ENCODE peak calls at places on chromosomes 5 and 9, in four cellular contexts. V is ascending aorta, H is cardiac fibroblast, F is psoas muscle. M is an unnamed sample.

GRCh38 chr9:76135902-76136301 is 245.4 kb downstream of the PCSK5 start:
- DNase-seq in V (no peak), H (peak), F (no peak), M (no peak)

GRCh38 chr9:19615036-19615435 is 173.8 kb downstream of the SLC24A2 start:
- DNase-seq in V (no peak), H (no peak), F (no peak), M (no peak)

GRCh38 chr9:14627513-14627912 is 65.7 kb downstream of the ZDHHC21 start:
- DNase-seq in V (no peak), H (no peak), F (no peak), M (no peak)

GRCh38 chr5:1699394-1699793 is 100.2 kb downstream of the MRPL36 start:
- DNase-seq in V (no peak), H (no peak), F (no peak), M (no peak)

GRCh38 chr5:35233601-35234000 is 3.3 kb upstream of the PRLR start:
- DNase-seq in V (no peak), H (no peak), F (no peak), M (no peak)

GRCh38 chr9:34611251-34611810 is 566 bp downstream of the RPP25L start:
- DNase-seq in V (no peak), H (no peak), F (no peak), M (no peak)

GRCh38 chr5:60701317-60701988 is 1.5 kb upstream of the DEPDC1B start:
- DNase-seq in V (no peak), H (no peak), F (no peak), M (no peak)

GRCh38 chr9:108136646-108137045 is 647.1 kb upstream of the KLF4 start:
- DNase-seq in V (no peak), H (no peak), F (no peak), M (no peak)

GRCh38 chr9:90979138-90979551 is 177.5 kb downstream of the SYK start:
- DNase-seq in V (no peak), H (no peak), F (no peak), M (no peak)

GRCh38 chr5:38151878-38152277 is 106.5 kb upstream of the EGFLAM start:
- DNase-seq in V (no peak), H (no peak), F (no peak), M (no peak)

GRCh38 chr9:112680731-112681402 is 37.0 kb downstream of the INIP start:
- DNase-seq in V (no peak), H (no peak), F (no peak), M (no peak)

GRCh38 chr9:94144394-94144793 is 60.1 kb downstream of the PTPDC1 start:
- DNase-seq in V (no peak), H (no peak), F (no peak), M (no peak)

GRCh38 chr9:3161912-3162311 is 318.0 kb upstream of the PUM3 start:
- DNase-seq in V (no peak), H (no peak), F (no peak), M (no peak)

GRCh38 chr9:123080444-123080843 is 47.0 kb downstream of the GPR21 start:
- DNase-seq in V (no peak), H (no peak), F (no peak), M (no peak)

GRCh38 chr5:176793343-176793699 is 17.0 kb upstream of the UNC5A start:
- DNase-seq in V (no peak), H (no peak), F (no peak), M (no peak)

GRCh38 chr9:113446323-113446740 is 17.2 kb upstream of the RGS3 start:
- DNase-seq in V (no peak), H (peak), F (no peak), M (peak)

GRCh38 chr5:142645456-142645855 is 40.4 kb downstream of the FGF1 start:
- DNase-seq in V (no peak), H (no peak), F (no peak), M (no peak)

GRCh38 chr9:85943757-85944430 is 2.9 kb downstream of the NAA35 start:
- DNase-seq in V (no peak), H (no peak), F (no peak), M (no peak)

GRCh38 chr5:102578362-102578761 is 79.6 kb upstream of the SLCO6A1 start:
- DNase-seq in V (no peak), H (no peak), F (no peak), M (no peak)

GRCh38 chr5:134503088-134503936 is 22.2 kb upstream of the JADE2 start:
- DNase-seq in V (peak), H (peak), F (peak), M (peak)

GRCh38 chr5:67066815-67067214 is 129.8 kb downstream of the CD180 start:
- DNase-seq in V (no peak), H (peak), F (no peak), M (no peak)

GRCh38 chr5:149002761-149003689 is 59.8 kb downstream of the SH3TC2 start:
- DNase-seq in V (no peak), H (peak), F (no peak), M (peak)
- TF ChIP-seq CTCF in V (no peak), H (peak), F (no peak), M (peak)

DNA sequence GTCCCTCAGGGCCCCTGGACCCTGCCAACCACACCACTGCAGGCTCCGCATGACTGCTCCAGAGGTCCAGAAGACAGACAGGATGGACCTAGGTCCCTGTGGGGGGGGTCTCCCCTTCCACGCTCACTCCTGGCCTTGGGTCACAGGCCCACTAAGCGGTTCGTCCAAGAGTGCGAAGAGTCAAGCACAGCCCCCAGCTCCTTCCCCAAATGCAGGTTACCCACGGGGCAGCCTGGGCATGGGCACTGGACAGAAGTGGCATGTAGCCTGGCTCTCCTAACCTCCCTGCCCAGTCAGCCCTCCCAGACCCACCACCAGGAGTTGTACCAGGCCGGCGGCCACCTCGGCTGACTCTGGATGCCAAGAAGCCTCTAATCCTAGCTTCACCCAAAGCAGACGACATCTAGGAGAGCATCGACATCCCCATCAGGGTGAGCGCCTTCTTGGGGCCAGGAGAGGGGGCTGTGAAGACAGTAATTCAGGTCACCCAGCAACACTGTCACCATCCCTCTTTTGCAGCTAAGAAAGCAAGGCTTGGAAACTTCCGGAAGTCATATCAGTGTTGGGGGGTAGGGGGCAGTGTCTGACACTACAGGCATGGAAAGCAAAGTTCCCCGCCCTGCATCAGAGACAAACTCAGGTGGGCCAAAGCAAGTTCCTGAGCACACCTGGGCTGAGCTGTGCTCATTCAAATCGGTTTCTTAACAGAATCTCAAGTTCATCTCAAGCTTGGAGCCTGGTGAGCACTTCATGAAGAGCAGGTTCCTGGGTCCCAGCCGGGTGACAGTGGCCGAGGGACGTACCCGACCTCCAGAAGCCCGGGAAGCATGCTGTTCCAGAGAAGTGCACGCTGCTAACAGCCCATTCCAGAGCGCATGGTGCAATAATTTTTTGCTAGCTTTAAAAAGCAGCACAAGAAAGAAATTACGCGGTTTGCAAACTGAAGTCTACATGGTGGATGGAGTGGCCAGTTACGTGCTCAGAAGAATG is 68.7 kb downstream of the SEMA4D start:
- DNase-seq in V (no peak), H (no peak), F (no peak), M (no peak)
- TF ChIP-seq CTCF in V (no peak), H (no peak), F (peak), M (peak)

GRCh38 chr5:167582263-167582662 is 709.2 kb upstream of the WWC1 start:
- DNase-seq in V (no peak), H (peak), F (no peak), M (peak)

GRCh38 chr5:167579701-167580045 is 711.8 kb upstream of the WWC1 start:
- DNase-seq in V (no peak), H (no peak), F (no peak), M (peak)

GRCh38 chr5:167580608-167581007 is 710.8 kb upstream of the WWC1 start:
- DNase-seq in V (no peak), H (no peak), F (no peak), M (no peak)

GRCh38 chr5:167585184-167585583 is 706.3 kb upstream of the WWC1 start:
- DNase-seq in V (no peak), H (no peak), F (no peak), M (no peak)

GRCh38 chr5:167582916-167583315 is 708.5 kb upstream of the WWC1 start:
- DNase-seq in V (no peak), H (peak), F (no peak), M (no peak)
- TF ChIP-seq CTCF in V (no peak), H (no peak), F (no peak), M (no peak)

DNA sequence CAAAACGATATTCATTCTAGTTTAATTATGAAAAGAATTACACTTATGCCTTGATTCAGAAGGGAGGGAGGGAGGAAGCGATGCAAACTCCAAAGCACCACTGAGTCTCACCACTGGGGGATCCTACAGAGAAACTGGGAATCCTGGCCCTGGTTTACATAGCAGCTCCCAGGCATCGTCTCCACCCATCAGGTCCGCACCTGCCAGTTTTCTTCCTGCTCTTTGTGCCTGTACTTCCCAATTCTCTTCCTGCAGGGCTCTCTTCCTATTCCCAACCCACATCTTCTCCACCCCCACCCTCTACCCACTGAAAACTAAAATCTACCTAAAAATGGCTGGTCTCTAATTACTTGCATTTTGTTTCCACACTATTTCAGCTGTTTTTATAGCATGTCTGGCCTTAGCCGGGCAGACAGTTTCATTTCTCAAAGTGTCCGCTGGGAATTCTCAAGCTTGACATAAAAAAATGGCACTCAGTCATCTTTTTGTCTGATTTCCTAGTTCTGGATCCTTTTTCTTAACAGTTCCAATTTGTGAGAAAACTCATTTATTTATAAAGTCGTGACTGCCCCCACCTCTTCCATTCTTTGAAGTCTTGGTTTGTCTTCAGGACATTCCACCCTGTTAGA is 1.6 kb upstream of the TNIP1 start:
- DNase-seq in V (no peak), H (no peak), F (no peak), M (no peak)
- TF ChIP-seq CTCF in V (no peak), H (peak), F (peak), M (peak)

GRCh38 chr5:77015938-77016569 is 14.2 kb upstream of the AGGF1 start:
- DNase-seq in V (no peak), H (peak), F (no peak), M (peak)
- TF ChIP-seq CTCF in V (no peak), H (peak), F (no peak), M (peak)

M was measured in HFFc6.